ENCODE peak calls at places on chromosomes 11 and 22, in seven cellular contexts. O is IMR-90, G is H1, L is mammary epithelial cell, U is HCT116, M is GM23248, C is colonic mucosa. F is an unnamed sample.

GRCh38 chr11:36738292-36738861 is 140.3 kb upstream of the RAG2 start:
- DNase-seq in C (no peak), M (no peak), G (no peak), L (no peak), U (no peak), O (no peak), F (no peak)

GRCh38 chr11:122696662-122697061 is 41.1 kb downstream of the UBASH3B start:
- DNase-seq in G (no peak), L (no peak), O (no peak), C (no peak), U (no peak), M (no peak), F (no peak)

GRCh38 chr22:19797086-19797485 is 36.5 kb downstream of the TBX1 start:
- DNase-seq in C (no peak), L (no peak), U (no peak), G (no peak), M (no peak), O (no peak), F (no peak)

GRCh38 chr11:35681181-35681767 is 18.7 kb downstream of the TRIM44 start:
- DNase-seq in C (no peak), U (no peak), G (no peak), M (no peak), L (no peak), O (no peak), F (no peak)

GRCh38 chr22:50001388-50002231 is 11.0 kb downstream of the IL17REL start:
- DNase-seq in M (no peak), U (no peak), C (no peak), G (no peak), L (no peak), O (no peak), F (peak)

GRCh38 chr22:20060700-20061480 is 19.2 kb upstream of the DGCR8 start:
- DNase-seq in O (no peak), U (no peak), G (no peak), L (no peak), M (no peak), C (no peak), F (no peak)

GRCh38 chr22:42978453-42979103 is 36.4 kb downstream of the PACSIN2 start:
- DNase-seq in U (no peak), G (no peak), C (no peak), L (peak), M (peak), O (peak), F (no peak)

GRCh38 chr11:20397281-20397680 is 9.8 kb downstream of the PRMT3 start:
- DNase-seq in C (no peak), M (peak), L (peak), G (no peak), O (peak), U (peak), F (no peak)

GRCh38 chr11:12680246-12680939 is 6.2 kb downstream of the TEAD1 start:
- DNase-seq in C (peak), O (peak), U (no peak), M (peak), L (peak), G (peak), F (peak)

GRCh38 chr11:47233989-47234668 is 14.5 kb downstream of the ACP2 start:
- DNase-seq in L (peak), U (no peak), M (peak), G (no peak), C (no peak), O (peak), F (peak)

GRCh38 chr11:123211134-123211879 is 16.3 kb upstream of the CLMP start:
- DNase-seq in M (no peak), L (no peak), G (no peak), U (no peak), O (no peak), C (no peak), F (peak)

GRCh38 chr11:128207861-128208321 is 379.5 kb downstream of the ETS1 start:
- DNase-seq in G (no peak), U (peak), L (peak), O (peak), C (no peak), M (peak), F (no peak)

GRCh38 chr22:40757071-40757470 is 62.1 kb downstream of the SLC25A17 start:
- DNase-seq in L (peak), O (peak), C (no peak), G (no peak), U (no peak), M (peak), F (no peak)

GRCh38 chr11:34052608-34053160 is 1.2 kb downstream of the CAPRIN1 start:
- DNase-seq in O (no peak), G (no peak), U (no peak), L (peak), M (peak), C (peak), F (peak)

GRCh38 chr22:23072911-23073491 is 2.7 kb downstream of the GNAZ start:
- DNase-seq in L (peak), C (no peak), U (no peak), O (no peak), M (no peak), G (no peak), F (peak)

GRCh38 chr22:46103664-46104063 is 46.7 kb upstream of the PPARA start:
- DNase-seq in G (no peak), M (no peak), C (no peak), O (no peak), L (no peak), U (no peak), F (no peak)

GRCh38 chr22:46103181-46103580 is 47.1 kb upstream of the PPARA start:
- DNase-seq in C (no peak), U (no peak), G (no peak), O (no peak), L (no peak), M (no peak), F (no peak)

GRCh38 chr22:46102752-46103151 is 47.6 kb upstream of the PPARA start:
- DNase-seq in G (no peak), U (no peak), C (no peak), O (no peak), M (peak), L (no peak), F (peak)

GRCh38 chr22:46100401-46101105 is 49.8 kb upstream of the PPARA start:
- DNase-seq in M (peak), U (no peak), L (no peak), C (no peak), G (no peak), O (no peak), F (no peak)

GRCh38 chr22:46102159-46102558 is 48.2 kb upstream of the PPARA start:
- DNase-seq in L (no peak), C (no peak), M (peak), O (no peak), G (no peak), U (no peak), F (no peak)
- H3K9ac ChIP-seq in L (no peak), C (no peak), M (peak), O (no peak), G (no peak), U (no peak), F (no peak)

GRCh38 chr11:93053864-93054263 is 84.4 kb downstream of the MTNR1B start:
- DNase-seq in C (no peak), O (no peak), M (no peak), G (no peak), U (no peak), L (no peak), F (no peak)

GRCh38 chr11:93059074-93059957 is 89.9 kb downstream of the MTNR1B start:
- DNase-seq in M (peak), O (peak), L (no peak), U (no peak), C (no peak), G (no peak), F (no peak)

GRCh38 chr11:93054279-93054678 is 84.8 kb downstream of the MTNR1B start:
- DNase-seq in C (no peak), L (peak), G (no peak), O (peak), M (peak), U (no peak), F (no peak)

GRCh38 chr11:93051181-93051580 is 81.7 kb downstream of the MTNR1B start:
- DNase-seq in M (peak), G (no peak), O (peak), C (no peak), L (no peak), U (no peak), F (no peak)

GRCh38 chr11:93054881-93055280 is 85.4 kb downstream of the MTNR1B start:
- DNase-seq in O (peak), M (peak), G (no peak), U (peak), C (no peak), L (peak), F (no peak)
- H3K9ac ChIP-seq in O (no peak), M (peak), G (no peak), U (peak), C (no peak), L (no peak), F (no peak)

DNA sequence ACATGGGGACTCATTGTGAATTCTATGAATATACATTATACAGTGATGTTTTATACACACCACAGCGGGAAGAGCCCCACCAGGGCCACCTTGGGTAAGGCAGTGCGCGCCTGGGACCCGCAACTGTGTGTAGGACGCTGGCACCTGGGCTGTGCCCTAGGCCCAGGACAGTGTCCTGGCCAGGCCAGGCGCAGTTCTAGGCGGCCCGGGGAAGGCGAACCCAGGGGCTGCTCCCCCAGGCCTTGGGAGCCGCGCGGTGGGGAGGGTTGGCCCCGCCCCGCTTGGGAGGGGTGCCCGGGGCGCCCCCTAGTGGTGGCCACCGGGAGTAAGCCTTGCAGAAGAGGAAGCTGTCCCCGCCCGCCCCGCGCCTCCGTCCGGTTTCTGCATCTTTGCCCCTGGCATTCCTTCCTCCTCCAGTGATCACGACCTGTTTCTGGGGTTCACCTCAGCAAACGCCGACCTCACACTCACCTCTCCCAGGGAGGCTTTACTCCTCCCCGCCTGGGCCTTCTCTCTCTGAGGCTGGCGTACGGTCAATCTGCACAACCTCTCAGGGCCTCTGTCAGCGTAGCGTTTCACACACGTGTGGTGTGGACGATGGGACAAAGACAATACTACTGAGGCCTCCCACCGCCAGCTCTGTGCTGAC is 9.5 kb upstream of the EHD1 start:
- DNase-seq in M (peak), O (no peak), G (peak), L (peak), U (peak), C (peak), F (peak)
- H3K9ac ChIP-seq in M (peak), O (peak), G (no peak), L (no peak), U (peak), C (peak), F (no peak)

DNA sequence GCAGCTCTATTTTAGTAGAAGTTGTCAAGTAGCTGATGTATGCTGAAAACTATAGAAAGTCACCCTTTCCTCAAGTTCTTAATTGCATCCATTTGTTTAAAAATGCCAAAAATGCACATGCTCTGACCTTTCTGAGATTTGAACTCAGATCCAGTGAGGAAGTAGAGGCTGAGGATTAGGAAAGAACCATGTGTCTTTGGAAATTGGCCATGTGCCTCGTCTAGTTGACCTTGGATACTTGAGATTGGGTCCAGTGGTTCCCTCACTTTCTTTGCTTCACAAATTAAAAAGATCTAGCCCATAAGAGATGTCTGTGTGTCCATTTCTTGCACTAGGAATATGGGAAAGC is 128.3 kb downstream of the MAML2 start:
- DNase-seq in U (no peak), M (no peak), O (no peak), L (no peak), C (no peak), G (no peak), F (no peak)
- H3K9ac ChIP-seq in U (no peak), M (no peak), O (peak), L (no peak), C (peak), G (no peak), F (no peak)

GRCh38 chr11:100936781-100937180 is 192.8 kb downstream of the PGR start:
- DNase-seq in G (no peak), M (no peak), L (no peak), C (no peak), U (no peak), O (no peak), F (no peak)
- H3K9ac ChIP-seq in G (no peak), M (no peak), L (no peak), C (no peak), U (no peak), O (no peak), F (no peak)

GRCh38 chr11:116217006-116217405 is 555.8 kb downstream of the BUD13 start:
- DNase-seq in L (peak), G (no peak), M (peak), U (peak), O (peak), C (peak), F (no peak)
- H3K9ac ChIP-seq in L (no peak), G (no peak), M (no peak), U (no peak), O (no peak), C (no peak), F (no peak)

GRCh38 chr11:72641522-72641899 is 32.7 kb downstream of the PDE2A start:
- DNase-seq in O (no peak), U (no peak), M (no peak), L (no peak), G (no peak), C (no peak), F (no peak)

GRCh38 chr11:72641900-72642814 is 32.1 kb downstream of the PDE2A start:
- DNase-seq in C (peak), G (no peak), O (no peak), U (no peak), L (peak), M (peak), F (peak)

GRCh38 chr11:72643547-72643946 is 30.7 kb downstream of the PDE2A start:
- DNase-seq in C (no peak), U (peak), G (no peak), M (peak), O (no peak), L (peak), F (no peak)

GRCh38 chr11:72646024-72646423 is 28.2 kb downstream of the PDE2A start:
- DNase-seq in G (no peak), U (no peak), O (no peak), L (no peak), M (no peak), C (no peak), F (no peak)

GRCh38 chr11:72642815-72643511 is 31.3 kb downstream of the PDE2A start:
- DNase-seq in L (no peak), G (peak), C (peak), O (peak), U (peak), M (peak), F (peak)
- H3K9ac ChIP-seq in L (no peak), G (no peak), C (no peak), O (no peak), U (peak), M (no peak), F (no peak)

GRCh38 chr11:1879941-1880720 is 11.6 kb downstream of the PRR33 start:
- DNase-seq in C (peak), O (no peak), G (no peak), L (no peak), U (no peak), M (peak), F (no peak)
- H3K9ac ChIP-seq in C (peak), O (no peak), G (no peak), L (no peak), U (no peak), M (peak), F (no peak)

GRCh38 chr11:125892071-125892470 is 4.6 kb downstream of the HYLS1 start:
- DNase-seq in O (peak), L (peak), M (peak), G (no peak), U (no peak), C (no peak), F (no peak)

GRCh38 chr11:125890447-125891100 is 3.1 kb downstream of the HYLS1 start:
- DNase-seq in M (peak), G (no peak), L (no peak), O (peak), C (no peak), U (no peak), F (no peak)

GRCh38 chr11:125887373-125888324 is at the start of gene HYLS1:
- DNase-seq in M (peak), O (peak), G (peak), L (peak), C (peak), U (peak), F (peak)

GRCh38 chr11:125883375-125883774 is 4.1 kb upstream of the HYLS1 start:
- DNase-seq in G (no peak), U (no peak), C (no peak), O (no peak), M (no peak), L (no peak), F (no peak)

DNA sequence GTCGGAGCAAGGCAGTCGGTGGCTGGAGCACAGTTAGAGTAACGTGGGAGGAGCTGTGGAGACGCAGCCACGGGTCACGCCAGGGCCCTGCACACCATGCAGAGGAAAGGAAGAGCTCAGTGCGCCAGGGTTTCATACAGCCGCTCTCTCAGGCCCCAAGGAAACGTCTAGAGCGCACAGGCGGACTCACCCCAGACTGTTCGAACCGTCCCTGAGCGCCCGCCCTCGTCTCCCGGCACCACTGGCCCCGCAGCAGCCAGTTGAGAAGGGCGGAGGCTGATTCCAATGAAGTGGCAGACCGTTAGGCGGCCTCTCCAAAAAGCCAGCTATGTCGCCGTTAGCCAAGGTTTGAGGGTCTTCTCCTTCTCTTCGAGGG is 483 bp upstream of the HYLS1 start:
- DNase-seq in C (peak), O (no peak), L (peak), U (no peak), G (no peak), M (peak), F (peak)
- H3K9ac ChIP-seq in C (peak), O (no peak), L (no peak), U (peak), G (no peak), M (peak), F (no peak)